ENCODE peak calls at places on chromosomes 16 and 17, in five cellular contexts. K, T, H, J and E are unnamed samples.

GRCh38 chr17:77481476-77482374 is 341.0 kb downstream of the SEC14L1 start:
- DNase-seq in T (no peak), K (no peak), J (no peak), H (no peak), E (no peak)

GRCh38 chr17:924711-925480 is 54.7 kb downstream of the NXN start:
- DNase-seq in T (no peak), H (no peak), J (no peak), K (no peak), E (no peak)

GRCh38 chr16:72976047-72976746 is 71.7 kb downstream of the ZFHX3 start:
- DNase-seq in T (no peak), H (no peak), J (peak; percentile 54), K (no peak), E (no peak)

GRCh38 chr17:81401727-81402529 is 6.7 kb downstream of the BAHCC1 start:
- DNase-seq in J (no peak), K (no peak), H (no peak), T (no peak), E (no peak)

GRCh38 chr16:23865853-23866252 is 30.1 kb downstream of the PRKCB start:
- DNase-seq in H (no peak), J (no peak), K (peak; percentile 63), T (no peak), E (no peak)

GRCh38 chr17:11601661-11602060 is 3.4 kb downstream of the DNAH9 start:
- DNase-seq in K (no peak), T (no peak), J (no peak), H (no peak), E (no peak)

GRCh38 chr17:2215616-2216364 is 87.8 kb downstream of the SMG6 start:
- DNase-seq in J (no peak), H (peak; percentile 60), K (no peak), T (no peak), E (peak; percentile 58)

GRCh38 chr16:48126801-48127644 is 28.8 kb downstream of the ABCC12 start:
- DNase-seq in J (peak; percentile 6), T (no peak), H (no peak), K (no peak), E (no peak)

GRCh38 chr17:29077320-29077719 is 34.4 kb downstream of the PIPOX start:
- DNase-seq in H (no peak), K (no peak), T (no peak), J (no peak), E (no peak)

GRCh38 chr16:89149386-89149785 is 22.2 kb upstream of the CDH15 start:
- DNase-seq in T (no peak), K (no peak), H (no peak), J (no peak), E (no peak)

GRCh38 chr16:84315422-84315821 is 20.7 kb downstream of the WFDC1 start:
- DNase-seq in T (no peak), J (peak; percentile 46), K (no peak), H (no peak), E (no peak)

GRCh38 chr17:27457405-27457730 is 1.1 kb downstream of the KSR1 start:
- DNase-seq in T (no peak), J (no peak), K (no peak), H (no peak), E (no peak)

GRCh38 chr16:85612191-85612800 is 826 bp upstream of the GSE1 start:
- DNase-seq in J (peak; percentile 91), H (no peak), T (no peak), K (no peak), E (no peak)

GRCh38 chr17:82848022-82848592 is 8.3 kb upstream of the ZNF750 start:
- DNase-seq in H (no peak), J (peak; percentile 83), T (no peak), K (no peak), E (no peak)

GRCh38 chr16:75273054-75273925 is 21.9 kb upstream of the BCAR1 start:
- DNase-seq in H (no peak), J (no peak), T (no peak), K (no peak), E (no peak)

GRCh38 chr17:81295678-81296381 is 723 bp upstream of the SLC38A10 start:
- DNase-seq in K (peak; percentile 23), T (no peak), H (no peak), J (peak; percentile 53), E (peak; percentile 60)

GRCh38 chr17:81577278-81578000 is 25.3 kb upstream of the FAAP100 start:
- DNase-seq in H (no peak), J (peak; percentile 73), T (no peak), K (no peak), E (no peak)

GRCh38 chr16:56851671-56852400 is 13.2 kb upstream of the SLC12A3 start:
- DNase-seq in K (peak; percentile 29), T (no peak), H (no peak), J (peak; percentile 35), E (no peak)

GRCh38 chr17:13885953-13886889 is 183.1 kb upstream of the COX10 start:
- DNase-seq in K (no peak), H (no peak), T (no peak), J (no peak), E (no peak)

DNA sequence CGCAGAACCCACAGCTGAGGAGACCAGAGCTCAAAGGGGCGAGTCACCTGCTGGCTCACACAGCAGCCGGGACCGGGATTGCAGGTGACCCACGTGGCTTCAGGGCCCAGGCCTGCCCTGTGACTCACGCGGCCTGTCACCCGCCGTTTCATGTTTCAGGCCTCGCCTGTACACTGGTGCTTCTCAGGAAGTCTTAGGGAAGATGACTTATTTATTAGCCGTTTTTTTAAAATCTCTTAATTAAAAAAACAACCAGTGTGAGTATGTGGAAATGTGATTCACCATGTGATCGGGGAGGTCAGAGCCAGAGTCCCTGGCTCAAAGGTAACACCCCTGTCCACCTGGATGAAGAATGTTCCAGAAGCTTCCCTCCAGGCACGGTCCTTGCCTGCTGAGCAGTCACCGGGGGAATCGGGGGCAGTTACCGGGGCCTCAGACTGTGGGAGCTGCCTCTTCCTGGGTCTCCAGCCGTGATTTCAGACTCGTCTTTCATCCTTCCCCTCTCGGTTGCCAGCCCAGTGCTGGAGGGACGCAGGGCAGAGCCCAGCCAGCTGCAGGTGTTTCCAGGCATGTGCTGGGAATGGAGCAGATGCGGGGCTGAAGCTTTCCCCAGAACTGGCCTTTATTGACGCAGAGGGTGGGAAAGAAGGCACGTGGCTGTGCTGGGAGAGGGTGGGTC is 49.3 kb downstream of the CMIP start:
- DNase-seq in H (no peak), J (peak; percentile 57), K (peak; percentile 21), T (no peak), E (no peak)
- TF ChIP-seq TAF1 in H (no peak), J (no peak), K (no peak), T (no peak), E (no peak)

DNA sequence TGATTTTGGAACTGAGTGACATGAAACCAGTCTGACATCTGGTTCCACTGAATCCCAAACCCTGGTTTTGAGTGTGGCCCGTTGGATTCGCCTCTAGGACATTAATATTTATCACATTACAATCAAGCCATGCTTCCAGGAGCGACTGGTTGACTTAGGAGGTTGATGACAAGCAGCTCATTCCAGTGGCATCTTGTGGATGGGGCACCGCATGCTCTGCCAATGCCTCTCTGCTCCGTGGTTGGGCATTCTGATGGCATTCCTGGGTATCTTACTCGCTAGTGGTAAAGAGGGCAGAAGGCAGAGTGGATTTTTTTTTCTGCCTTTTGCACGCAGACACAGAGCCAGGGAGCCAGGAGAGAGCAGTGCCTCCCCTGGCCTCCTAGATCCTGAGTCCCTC is 31.4 kb downstream of the CACNG4 start:
- DNase-seq in K (no peak), T (no peak), J (no peak), H (no peak), E (no peak)
- TF ChIP-seq TAF1 in K (no peak), T (no peak), J (no peak), H (no peak), E (no peak)

GRCh38 chr17:43572368-43572980 is 26.3 kb upstream of the ETV4 start:
- DNase-seq in J (peak; percentile 88), H (no peak), K (no peak), T (no peak), E (no peak)

GRCh38 chr17:43574348-43574747 is 28.2 kb upstream of the ETV4 start:
- DNase-seq in J (no peak), K (no peak), T (no peak), H (no peak), E (no peak)

GRCh38 chr17:43573579-43574321 is 27.6 kb upstream of the ETV4 start:
- DNase-seq in T (no peak), H (no peak), K (no peak), J (peak; percentile 94), E (no peak)

GRCh38 chr17:43568506-43569082 is 22.5 kb upstream of the ETV4 start:
- DNase-seq in J (no peak), H (no peak), T (no peak), K (no peak), E (no peak)

GRCh38 chr17:43570518-43570928 is 24.4 kb upstream of the ETV4 start:
- DNase-seq in K (no peak), J (no peak), H (no peak), T (no peak), E (no peak)
- TF ChIP-seq TAF1 in K (no peak), J (no peak), H (no peak), T (no peak), E (no peak)

GRCh38 chr16:17467923-17468540 is 2.7 kb downstream of the XYLT1 start:
- DNase-seq in K (no peak), T (no peak), H (no peak), J (peak; percentile 33), E (no peak)
- TF ChIP-seq TAF1 in K (no peak), T (no peak), H (no peak), J (no peak), E (no peak)